ENCODE peak calls at places on chromosomes 11 and 22, in eight cellular contexts. S is fibroblast of the aortic adventitia, X is lower leg skin, J is suprapubic skin, Y is lower lobe of right lung, R is PC-3, Z is bronchial epithelial cell, C is dorsolateral prefrontal cortex. P is an unnamed sample.

GRCh38 chr11:33109242-33109641 is 52.0 kb downstream of the CSTF3 start:
- DNase-seq in S (no peak), X (no peak), J (no peak), Y (no peak), R (no peak), Z (no peak), C (no peak), P (no peak)

GRCh38 chr11:86444981-86445380 is 70.3 kb downstream of the CCDC81 start:
- DNase-seq in S (no peak), X (no peak), J (no peak), Y (no peak), R (no peak), Z (no peak), C (no peak), P (no peak)

GRCh38 chr22:27467039-27467438 is 334.5 kb downstream of the MN1 start:
- DNase-seq in S (no peak), X (peak), J (no peak), Y (no peak), R (no peak), Z (no peak), C (no peak), P (no peak)

GRCh38 chr11:77821349-77821851 is 456 bp downstream of the AAMDC start:
- DNase-seq in S (peak), X (peak), J (peak), Y (no peak), R (peak), Z (peak), C (no peak), P (peak)

GRCh38 chr22:26406118-26406517 is 22.9 kb upstream of the ASPHD2 start:
- DNase-seq in S (peak), X (no peak), J (no peak), Y (no peak), R (peak), Z (no peak), C (no peak), P (no peak)

GRCh38 chr11:128568166-128568778 is 19.1 kb downstream of the ETS1 start:
- DNase-seq in S (no peak), X (no peak), J (no peak), Y (no peak), R (no peak), Z (peak), C (no peak), P (no peak)

GRCh38 chr11:29343465-29344333 is 673.1 kb downstream of the KCNA4 start:
- DNase-seq in S (peak), X (no peak), J (no peak), Y (peak), R (peak), Z (peak), C (peak), P (peak)

GRCh38 chr22:29044657-29045176 is 16.9 kb downstream of the C22orf31 start:
- DNase-seq in S (peak), X (no peak), J (peak), Y (no peak), R (no peak), Z (peak), C (peak), P (peak)

GRCh38 chr11:12682730-12683500 is 8.7 kb downstream of the TEAD1 start:
- DNase-seq in S (no peak), X (no peak), J (no peak), Y (no peak), R (no peak), Z (no peak), C (no peak), P (peak)

GRCh38 chr22:50157976-50158375 is 12.6 kb upstream of the PANX2 start:
- DNase-seq in S (no peak), X (peak), J (peak), Y (peak), R (no peak), Z (peak), C (no peak), P (no peak)

GRCh38 chr22:24437820-24438328 is 10.5 kb downstream of the ADORA2A start:
- DNase-seq in S (peak), X (no peak), J (peak), Y (no peak), R (peak), Z (peak), C (no peak), P (no peak)

GRCh38 chr11:42819126-42819525 is 492.7 kb upstream of the API5 start:
- DNase-seq in S (no peak), X (no peak), J (no peak), Y (no peak), R (no peak), Z (no peak), C (no peak), P (no peak)

GRCh38 chr11:113664069-113664980 is 41.8 kb downstream of the TMPRSS5 start:
- DNase-seq in S (peak), X (no peak), J (no peak), Y (no peak), R (peak), Z (peak), C (no peak), P (peak)

GRCh38 chr11:102451693-102452460 is 688 bp downstream of the TMEM123 start:
- DNase-seq in S (peak), X (peak), J (peak), Y (peak), R (peak), Z (peak), C (peak), P (peak)

GRCh38 chr11:130785376-130786110 is 130.7 kb downstream of the SNX19 start:
- DNase-seq in S (peak), X (no peak), J (no peak), Y (no peak), R (peak), Z (peak), C (no peak), P (peak)

GRCh38 chr11:18384157-18384641 is 10.2 kb upstream of the LDHA start:
- DNase-seq in S (peak), X (peak), J (peak), Y (no peak), R (peak), Z (peak), C (no peak), P (peak)

GRCh38 chr11:116857936-116858335 is 20.5 kb upstream of the APOA1 start:
- DNase-seq in S (peak), X (no peak), J (no peak), Y (no peak), R (no peak), Z (no peak), C (no peak), P (peak)

GRCh38 chr11:12075822-12076821 is 34.3 kb upstream of the MICAL2 start:
- DNase-seq in S (peak), X (peak), J (peak), Y (no peak), R (peak), Z (peak), C (peak), P (peak)

GRCh38 chr11:111963786-111964385 is 26.7 kb downstream of the DIXDC1 start:
- DNase-seq in S (no peak), X (no peak), J (no peak), Y (no peak), R (no peak), Z (no peak), C (no peak), P (no peak)

GRCh38 chr11:66221726-66222236 is 46.7 kb upstream of the RAB1B start:
- DNase-seq in S (no peak), X (no peak), J (peak), Y (no peak), R (peak), Z (no peak), C (no peak), P (peak)

GRCh38 chr11:115409116-115409663 is 95.0 kb downstream of the CADM1 start:
- DNase-seq in S (no peak), X (no peak), J (no peak), Y (no peak), R (no peak), Z (no peak), C (no peak), P (no peak)

GRCh38 chr11:115941044-115941443 is 436.8 kb upstream of the CADM1 start:
- DNase-seq in S (no peak), X (no peak), J (no peak), Y (no peak), R (no peak), Z (no peak), C (no peak), P (no peak)

GRCh38 chr11:93967258-93967657 is 53.9 kb upstream of the HEPHL1 start:
- DNase-seq in S (no peak), X (no peak), J (no peak), Y (no peak), R (no peak), Z (no peak), C (no peak), P (peak)

GRCh38 chr11:133982901-133983300 is 26.1 kb upstream of the IGSF9B start:
- DNase-seq in S (no peak), X (no peak), J (no peak), Y (no peak), R (no peak), Z (no peak), C (no peak), P (no peak)

GRCh38 chr22:47957649-47958048 is 1195.2 kb downstream of the TBC1D22A start:
- DNase-seq in S (no peak), X (no peak), J (no peak), Y (no peak), R (no peak), Z (no peak), C (no peak), P (no peak)

GRCh38 chr11:134228625-134229024 is 4.2 kb downstream of the VPS26B start:
- DNase-seq in S (no peak), X (no peak), J (no peak), Y (no peak), R (no peak), Z (no peak), C (no peak), P (no peak)

GRCh38 chr22:38941488-38941987 is 15.9 kb upstream of the APOBEC3A start:
- DNase-seq in S (no peak), X (no peak), J (no peak), Y (peak), R (no peak), Z (no peak), C (no peak), P (peak)

GRCh38 chr22:22185844-22186499 is 58.6 kb upstream of the VPREB1 start:
- DNase-seq in S (no peak), X (no peak), J (no peak), Y (no peak), R (no peak), Z (no peak), C (no peak), P (no peak)

DNA sequence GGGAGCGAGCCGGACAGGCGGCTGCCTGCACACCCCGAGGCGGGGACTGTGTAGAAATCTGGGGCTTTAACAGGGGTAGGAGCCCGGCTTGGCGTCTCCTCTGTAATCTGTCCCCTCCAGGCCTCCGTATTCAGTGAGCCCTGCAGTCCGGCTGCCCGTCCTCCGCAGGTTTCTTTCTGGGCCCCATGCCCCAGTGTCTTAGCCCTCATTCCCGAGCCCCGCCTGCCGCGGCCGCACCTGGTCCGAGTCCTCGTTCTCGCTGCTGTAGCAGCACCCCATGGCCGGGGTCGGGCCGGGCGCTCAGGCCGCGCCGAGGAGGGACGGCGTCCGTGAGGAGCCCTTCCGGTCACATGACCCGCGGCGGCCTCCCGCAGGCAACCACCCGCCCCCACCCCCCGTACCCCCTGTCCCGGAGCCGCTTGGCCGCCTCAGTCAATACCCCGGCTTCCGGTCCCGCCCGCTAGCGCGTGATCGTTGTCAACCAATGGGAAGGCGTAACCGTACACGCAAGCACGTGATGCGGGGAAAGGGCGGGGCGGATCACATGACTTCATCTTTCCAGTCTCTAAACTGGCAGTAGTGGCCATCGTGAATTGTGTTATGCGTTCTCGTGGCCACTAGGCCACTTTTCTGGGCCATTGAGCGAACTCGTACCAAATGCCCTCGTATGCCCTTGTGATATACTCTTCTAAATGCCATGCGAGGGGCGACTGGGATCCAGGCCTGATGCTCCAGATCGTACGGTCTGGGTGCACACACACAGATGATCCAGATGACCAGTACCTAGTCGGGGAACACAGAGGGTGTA is at the start of gene LAMTOR1:
- DNase-seq in S (peak), X (peak), J (peak), Y (peak), R (peak), Z (peak), C (peak), P (peak)
- TF ChIP-seq CTCF in S (peak), X (no peak), J (peak), Y (peak), R (peak), Z (peak), C (peak), P (peak)

GRCh38 chr11:65077466-65077865 is 6.4 kb downstream of the CDCA5 start:
- DNase-seq in S (no peak), X (no peak), J (no peak), Y (no peak), R (peak), Z (no peak), C (no peak), P (no peak)

GRCh38 chr11:65078151-65078550 is 5.7 kb downstream of the CDCA5 start:
- DNase-seq in S (peak), X (no peak), J (no peak), Y (peak), R (peak), Z (peak), C (no peak), P (peak)

GRCh38 chr11:65083834-65084597 is at the start of the genes CDCA5 and ZFPL1:
- DNase-seq in S (peak), X (peak), J (peak), Y (peak), R (peak), Z (peak), C (peak), P (peak)

GRCh38 chr11:65083134-65083833 is 556 bp downstream of the CDCA5 start:
- DNase-seq in S (no peak), X (no peak), J (no peak), Y (no peak), R (no peak), Z (no peak), C (no peak), P (no peak)

DNA sequence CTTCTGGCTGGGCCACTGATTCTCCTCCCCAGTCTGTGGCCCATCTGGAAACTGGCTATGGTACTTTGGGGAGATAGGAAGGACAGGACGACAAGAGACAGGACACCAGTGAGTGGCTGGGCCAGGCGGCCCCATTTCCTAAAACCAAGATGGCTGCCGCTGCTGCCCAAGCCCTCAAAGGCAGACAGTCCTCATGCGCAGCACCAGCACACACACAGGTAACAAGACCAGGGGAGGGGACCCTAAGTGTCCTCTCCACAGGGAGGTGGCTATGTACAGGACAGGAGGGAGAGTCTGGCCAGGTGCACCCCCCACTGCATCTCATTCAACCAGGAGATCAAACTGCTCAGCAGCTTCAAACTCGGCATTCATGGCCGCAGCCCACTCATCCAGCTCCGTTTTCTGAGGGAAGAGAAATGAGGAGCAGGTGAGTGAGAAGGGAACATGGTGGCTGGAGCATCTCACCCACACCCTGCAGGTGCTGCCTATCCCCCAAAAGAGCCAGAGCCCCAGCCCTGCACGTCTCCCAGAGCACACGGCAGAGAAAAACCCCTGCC is 5.0 kb downstream of the CDCA5 start:
- DNase-seq in S (no peak), X (no peak), J (no peak), Y (no peak), R (no peak), Z (no peak), C (no peak), P (no peak)
- H3K4me3 ChIP-seq in S (no peak), X (no peak), J (no peak), Y (no peak), R (no peak), Z (no peak), C (no peak), P (no peak)

GRCh38 chr11:46363031-46363407 is 15.8 kb downstream of the DGKZ start:
- DNase-seq in S (peak), X (peak), J (no peak), Y (peak), R (peak), Z (peak), C (no peak), P (peak)

GRCh38 chr11:46362146-46363030 is 15.1 kb downstream of the DGKZ start:
- DNase-seq in S (no peak), X (no peak), J (no peak), Y (no peak), R (no peak), Z (no peak), C (no peak), P (no peak)

GRCh38 chr11:46364056-46364455 is 16.8 kb downstream of the DGKZ start:
- DNase-seq in S (no peak), X (no peak), J (no peak), Y (no peak), R (peak), Z (no peak), C (no peak), P (no peak)

GRCh38 chr11:46364791-46365190 is 16.7 kb upstream of the MDK start:
- DNase-seq in S (no peak), X (no peak), J (no peak), Y (peak), R (no peak), Z (no peak), C (no peak), P (no peak)

GRCh38 chr11:46363455-46363920 is 16.2 kb downstream of the DGKZ start:
- DNase-seq in S (no peak), X (no peak), J (no peak), Y (no peak), R (peak), Z (peak), C (peak), P (peak)
- TF ChIP-seq CTCF in S (no peak), X (no peak), J (no peak), Y (peak), R (peak), Z (peak), C (no peak), P (no peak)

DNA sequence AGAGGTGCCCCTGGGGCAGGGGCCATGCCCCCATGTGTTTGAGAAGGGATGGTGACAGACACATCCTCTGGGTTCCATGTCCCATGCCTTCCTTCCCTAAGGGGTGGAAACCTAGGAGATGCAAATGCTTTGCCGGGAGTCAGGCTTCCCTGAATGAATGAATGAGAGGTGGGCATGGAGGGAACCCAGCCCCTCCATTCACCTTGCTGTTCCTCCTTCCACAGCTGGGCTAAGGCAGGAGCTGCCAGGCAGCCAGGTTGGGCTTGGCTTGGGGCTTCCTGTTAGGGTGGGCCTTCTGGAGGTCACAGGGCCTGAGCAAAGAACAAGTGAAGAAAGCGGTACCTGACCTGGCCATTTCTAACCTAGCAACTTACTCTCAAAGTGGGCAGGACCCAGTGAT is 926 bp downstream of the POU2F3 start:
- DNase-seq in S (no peak), X (no peak), J (no peak), Y (no peak), R (no peak), Z (no peak), C (no peak), P (no peak)
- H3K4me3 ChIP-seq in S (no peak), X (no peak), J (peak), Y (no peak), R (no peak), Z (no peak), C (no peak), P (no peak)

GRCh38 chr11:69640995-69641581 is at the start of gene CCND1:
- DNase-seq in S (peak), X (no peak), J (no peak), Y (peak), R (peak), Z (peak), C (peak), P (peak)
- TF ChIP-seq CTCF in S (peak), X (no peak), J (no peak), Y (peak), R (no peak), Z (peak), C (no peak), P (peak)

DNA sequence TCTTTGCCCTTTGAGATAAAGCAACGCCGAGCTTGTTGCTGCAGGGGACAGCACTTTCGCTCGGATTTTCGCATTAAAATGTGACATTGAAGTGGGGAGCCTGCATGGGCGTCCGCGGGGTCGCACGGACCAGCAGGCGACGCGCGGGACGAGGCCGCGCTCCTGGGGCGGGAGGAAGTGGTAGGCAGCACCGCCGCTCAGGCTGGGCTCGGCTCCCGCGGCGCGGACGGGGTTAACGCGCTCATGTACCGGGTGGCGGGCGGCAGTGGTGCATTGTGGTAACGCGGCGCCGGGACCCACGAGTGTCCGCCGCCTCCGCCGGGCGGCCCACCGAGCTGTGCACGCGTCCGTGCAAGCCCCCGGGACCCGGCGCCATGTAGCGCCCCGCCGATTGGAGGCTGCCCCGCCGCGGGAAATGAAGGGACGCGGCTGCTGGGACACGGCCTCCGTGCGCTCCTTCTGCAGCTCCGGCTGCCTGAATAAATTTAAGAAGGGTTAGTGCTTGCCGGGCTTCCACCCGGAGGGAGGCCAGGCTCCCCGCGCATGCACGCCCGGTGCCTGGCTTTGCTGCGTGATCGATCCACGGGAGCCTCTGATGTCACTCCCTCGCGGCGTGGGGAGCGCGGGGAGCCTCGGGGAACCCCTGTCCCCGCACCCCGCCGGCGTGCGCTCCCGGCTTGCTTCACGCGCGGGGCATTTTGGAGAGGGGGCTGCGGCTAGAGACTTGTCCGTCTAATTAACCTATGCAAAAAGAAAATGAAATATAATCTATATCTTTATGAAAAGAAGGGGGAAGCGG is 127.7 kb downstream of the OSBP2 start:
- DNase-seq in S (no peak), X (no peak), J (no peak), Y (no peak), R (no peak), Z (no peak), C (peak), P (no peak)
- H3K4me3 ChIP-seq in S (peak), X (no peak), J (peak), Y (peak), R (peak), Z (peak), C (peak), P (peak)

DNA sequence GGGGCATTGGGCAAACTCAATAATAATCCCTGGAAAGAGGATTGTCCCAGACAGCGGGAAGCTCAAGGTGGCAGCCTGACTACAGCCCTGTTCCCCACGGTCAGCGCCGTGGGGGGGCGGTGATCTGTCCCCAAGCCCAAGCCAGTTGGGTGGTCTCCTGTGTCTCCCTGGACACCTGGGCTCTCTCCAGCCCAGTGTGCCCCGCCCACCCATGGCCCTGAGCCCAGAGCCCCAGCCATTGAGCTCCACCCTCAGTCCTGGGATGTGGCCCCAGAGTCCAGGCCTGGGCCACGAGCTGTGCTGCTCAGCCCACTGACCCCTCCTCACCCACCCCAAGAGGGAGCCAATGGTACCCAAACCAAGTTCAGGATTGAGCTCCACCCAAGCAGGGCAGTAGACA is 27.9 kb upstream of the PDE2A start:
- DNase-seq in S (no peak), X (no peak), J (no peak), Y (no peak), R (no peak), Z (no peak), C (no peak), P (no peak)
- TF ChIP-seq CTCF in S (no peak), X (no peak), J (no peak), Y (no peak), R (no peak), Z (no peak), C (no peak), P (no peak)